ENCODE peak calls at places on chromosomes 7 and 10, in nine cellular contexts. E, Y, D, U, T, S, R, J and A are unnamed samples.

GRCh38 chr10:123855013-123855684 is 36.5 kb downstream of the CPXM2 start:
- DNase-seq in U (no peak), J (no peak), R (no peak), Y (no peak), E (no peak), D (no peak), S (no peak), T (no peak), A (no peak)

GRCh38 chr10:102411341-102412255 is 7.0 kb downstream of the PSD start:
- DNase-seq in U (no peak), J (no peak), D (no peak), Y (no peak), T (no peak), E (no peak), R (no peak), S (no peak), A (no peak)

GRCh38 chr10:60541461-60541860 is 151.8 kb upstream of the ANK3 start:
- DNase-seq in R (no peak), E (no peak), J (no peak), D (no peak), S (no peak), T (no peak), U (no peak), Y (no peak), A (no peak)

GRCh38 chr10:74589226-74589673 is 237.2 kb upstream of the KAT6B start:
- DNase-seq in Y (peak; percentile 95), U (peak; percentile 83), J (no peak), R (peak; percentile 88), T (peak; percentile 10), D (peak; percentile 78), E (peak; percentile 58), S (peak; percentile 41), A (peak; percentile 70)

GRCh38 chr7:116337800-116338199 is 127.5 kb downstream of the TES start:
- DNase-seq in D (no peak), U (no peak), T (no peak), Y (no peak), R (no peak), J (no peak), S (no peak), E (no peak), A (no peak)

GRCh38 chr7:155380221-155380861 is 77.6 kb upstream of the EN2 start:
- DNase-seq in R (peak; percentile 12), D (peak; percentile 46), Y (peak; percentile 60), S (peak; percentile 93), E (peak; percentile 73), T (peak; percentile 76), U (peak; percentile 44), J (peak; percentile 84), A (no peak)

GRCh38 chr7:50364645-50365044 is 60.1 kb downstream of the IKZF1 start:
- DNase-seq in S (no peak), U (no peak), D (no peak), E (no peak), T (no peak), J (no peak), Y (no peak), R (no peak), A (no peak)

GRCh38 chr10:30645340-30645827 is 15.8 kb upstream of the LYZL2 start:
- DNase-seq in T (no peak), S (no peak), R (no peak), J (peak; percentile 35), U (no peak), Y (no peak), E (no peak), D (no peak), A (peak; percentile 24)

GRCh38 chr7:45700556-45700955 is 126.4 kb downstream of the ADCY1 start:
- DNase-seq in S (no peak), T (no peak), U (no peak), D (no peak), Y (no peak), R (no peak), E (no peak), J (peak; percentile 2), A (no peak)

GRCh38 chr10:131855396-131855762 is 45.4 kb upstream of the PPP2R2D start:
- DNase-seq in S (no peak), Y (no peak), J (no peak), E (no peak), T (no peak), D (no peak), R (no peak), U (no peak), A (no peak)

GRCh38 chr10:48406204-48406603 is 99.7 kb downstream of the MAPK8 start:
- DNase-seq in U (peak; percentile 87), J (no peak), Y (peak; percentile 70), T (peak; percentile 65), E (no peak), R (no peak), D (no peak), S (peak; percentile 2), A (no peak)

GRCh38 chr7:157502701-157503111 is 165.9 kb downstream of the DNAJB6 start:
- DNase-seq in U (no peak), Y (peak; percentile 53), J (no peak), D (peak; percentile 31), T (peak; percentile 79), S (no peak), R (peak; percentile 71), E (no peak), A (no peak)

GRCh38 chr7:64640504-64640903 is 25.4 kb upstream of the ZNF107 start:
- DNase-seq in U (no peak), E (no peak), T (no peak), S (no peak), J (no peak), R (no peak), D (no peak), Y (no peak), A (no peak)

GRCh38 chr10:3714526-3714925 is 70.5 kb downstream of the KLF6 start:
- DNase-seq in E (no peak), T (no peak), U (no peak), S (no peak), R (no peak), J (no peak), D (no peak), Y (no peak), A (no peak)

GRCh38 chr7:23696916-23697441 is 13.0 kb upstream of the STK31 start:
- DNase-seq in T (peak; percentile 49), R (peak; percentile 10), U (peak; percentile 41), D (peak; percentile 29), Y (peak; percentile 75), J (peak; percentile 85), E (peak; percentile 66), S (peak; percentile 55), A (peak; percentile 46)

GRCh38 chr7:115910541-115911164 is 119.9 kb downstream of the TFEC start:
- DNase-seq in S (no peak), Y (peak; percentile 50), D (no peak), U (peak; percentile 48), R (no peak), T (peak; percentile 79), E (no peak), J (no peak), A (peak; percentile 30)

GRCh38 chr7:34260282-34260681 is 354.9 kb downstream of the BMPER start:
- DNase-seq in J (no peak), R (no peak), Y (peak; percentile 97), S (peak; percentile 62), T (peak; percentile 76), D (no peak), E (peak; percentile 50), U (peak; percentile 52), A (no peak)

GRCh38 chr7:47508389-47509380 is 73.2 kb downstream of the TNS3 start:
- DNase-seq in S (no peak), R (no peak), Y (no peak), D (no peak), U (no peak), J (no peak), E (no peak), T (no peak), A (no peak)

GRCh38 chr7:140049339-140050024 is 13.3 kb downstream of the PARP12 start:
- DNase-seq in R (no peak), Y (peak; percentile 54), E (no peak), U (no peak), D (no peak), S (no peak), T (no peak), J (no peak), A (no peak)

GRCh38 chr7:44796034-44796503 is 412 bp upstream of the PPIA start:
- DNase-seq in T (peak; percentile 73), Y (peak; percentile 66), S (peak; percentile 64), R (no peak), E (peak; percentile 57), D (no peak), J (no peak), U (peak; percentile 83), A (no peak)

GRCh38 chr10:8057636-8058273 is 3.3 kb downstream of the GATA3 start:
- DNase-seq in U (no peak), R (no peak), D (no peak), E (no peak), S (no peak), J (no peak), T (no peak), Y (no peak), A (peak; percentile 11)

GRCh38 chr10:125175807-125176206 is 15.4 kb upstream of the CTBP2 start:
- DNase-seq in E (no peak), U (no peak), Y (no peak), T (no peak), S (no peak), D (no peak), J (no peak), R (no peak), A (no peak)

GRCh38 chr7:157547611-157548010 is 210.8 kb downstream of the DNAJB6 start:
- DNase-seq in T (no peak), Y (no peak), S (no peak), U (no peak), J (no peak), E (no peak), R (no peak), D (no peak), A (no peak)

GRCh38 chr10:29257106-29257783 is 31.6 kb upstream of the LYZL1 start:
- DNase-seq in R (no peak), U (peak; percentile 80), J (no peak), Y (peak; percentile 83), D (no peak), E (peak; percentile 59), T (no peak), S (no peak), A (no peak)

GRCh38 chr10:70255329-70256299 is 22.4 kb upstream of the PPA1 start:
- DNase-seq in U (no peak), S (no peak), J (no peak), T (no peak), Y (peak; percentile 97), D (no peak), R (no peak), E (no peak), A (no peak)

GRCh38 chr7:46024263-46024916 is 103.3 kb upstream of the IGFBP3 start:
- DNase-seq in R (no peak), D (no peak), J (no peak), S (no peak), T (no peak), U (no peak), Y (no peak), E (no peak), A (no peak)

GRCh38 chr10:61981460-61981859 is 80.0 kb downstream of the ARID5B start:
- DNase-seq in Y (no peak), J (no peak), E (no peak), U (no peak), D (no peak), R (no peak), T (no peak), S (no peak), A (no peak)

GRCh38 chr7:101952355-101953247 is 135.2 kb downstream of the CUX1 start:
- DNase-seq in D (no peak), J (no peak), R (no peak), E (peak; percentile 50), Y (peak; percentile 79), T (peak; percentile 32), S (peak; percentile 29), U (peak; percentile 47), A (no peak)

GRCh38 chr10:112716924-112717348 is 233.1 kb upstream of the TCF7L2 start:
- DNase-seq in S (peak; percentile 21), D (no peak), U (peak; percentile 60), E (no peak), J (no peak), R (no peak), T (peak; percentile 10), Y (peak; percentile 77), A (no peak)

GRCh38 chr10:49608925-49609282 is 1.2 kb upstream of the SLC18A3 start:
- DNase-seq in T (no peak), R (no peak), J (peak; percentile 42), U (no peak), E (no peak), Y (no peak), S (no peak), D (no peak), A (no peak)

GRCh38 chr7:69465262-69465661 is 133.0 kb upstream of the AUTS2 start:
- DNase-seq in D (no peak), E (no peak), J (no peak), R (no peak), S (no peak), U (no peak), T (no peak), Y (no peak), A (no peak)